ENCODE peak calls at places on chromosomes 6 and 20, in ten cellular contexts. V, R, Z, K, X, O, M, G, L and Y are unnamed samples.

GRCh38 chr6:32609731-32610640 is 20.3 kb upstream of the HLA-DRB1 start:
- DNase-seq in M (no peak), L (peak), O (peak), R (peak), K (no peak), X (peak), G (peak), Z (peak), V (peak), Y (peak)

GRCh38 chr6:43940393-43941087 is 170.5 kb downstream of the VEGFA start:
- DNase-seq in R (no peak), X (no peak), O (no peak), M (no peak), K (no peak), L (no peak), V (no peak), Z (no peak), G (no peak), Y (no peak)

GRCh38 chr6:36577298-36577697 is 16.9 kb upstream of the SRSF3 start:
- DNase-seq in L (peak), M (no peak), R (peak), Z (peak), V (no peak), K (no peak), G (no peak), O (peak), X (peak), Y (no peak)

GRCh38 chr6:31829633-31830492 is 2.3 kb downstream of the HSPA1B start:
- DNase-seq in R (no peak), K (peak), X (no peak), L (no peak), O (peak), G (peak), M (no peak), Z (peak), V (peak), Y (no peak)

GRCh38 chr20:50744143-50744792 is 12.9 kb downstream of the PARD6B start:
- DNase-seq in O (peak), R (peak), M (no peak), Z (peak), X (peak), G (peak), K (no peak), V (peak), L (peak), Y (peak)

GRCh38 chr6:107123501-107123900 is 8.2 kb upstream of the BEND3 start:
- DNase-seq in K (no peak), O (no peak), R (no peak), G (no peak), X (no peak), V (no peak), M (no peak), Z (no peak), L (no peak), Y (no peak)

GRCh38 chr6:170026272-170027110 is 264.4 kb downstream of the DLL1 start:
- DNase-seq in Z (no peak), V (no peak), L (peak), X (no peak), K (peak), O (no peak), G (no peak), R (no peak), M (peak), Y (no peak)

GRCh38 chr20:24141111-24141510 is 152.5 kb upstream of the GGTLC1 start:
- DNase-seq in R (no peak), K (no peak), M (no peak), X (no peak), L (no peak), Z (no peak), O (no peak), G (no peak), V (no peak), Y (no peak)

GRCh38 chr20:57389695-57390603 is 1.2 kb upstream of the RBM38 start:
- DNase-seq in X (no peak), Z (no peak), L (no peak), M (peak), K (peak), G (no peak), V (peak), O (no peak), R (no peak), Y (no peak)

GRCh38 chr6:28543671-28544131 is 18.0 kb downstream of the GPX5 start:
- DNase-seq in Z (peak), L (no peak), M (peak), K (no peak), O (no peak), X (no peak), V (no peak), G (peak), R (no peak), Y (no peak)

GRCh38 chr6:169958510-169958909 is 207.1 kb downstream of the ERMARD start:
- DNase-seq in M (no peak), X (no peak), G (no peak), L (no peak), O (no peak), R (no peak), K (no peak), V (peak), Z (no peak), Y (no peak)

GRCh38 chr20:50344232-50345071 is 153.8 kb downstream of the CEBPB start:
- DNase-seq in Z (no peak), M (no peak), X (no peak), R (no peak), G (no peak), L (no peak), V (no peak), K (no peak), O (no peak), Y (no peak)

GRCh38 chr6:110878751-110879539 is 4.4 kb downstream of the AMD1 start:
- DNase-seq in Z (peak), X (no peak), V (peak), G (peak), R (peak), L (no peak), O (peak), K (no peak), M (no peak), Y (no peak)

GRCh38 chr6:145247677-145248419 is 487.5 kb downstream of the EPM2A start:
- DNase-seq in V (peak), G (no peak), L (no peak), Z (peak), M (no peak), K (no peak), O (peak), R (peak), X (peak), Y (peak)

GRCh38 chr6:107729098-107729497 is 95.0 kb downstream of the SCML4 start:
- DNase-seq in M (no peak), G (no peak), V (no peak), R (no peak), O (no peak), Z (no peak), X (no peak), L (no peak), K (no peak), Y (no peak)

GRCh38 chr6:116836943-116837342 is 8.1 kb upstream of the GPRC6A start:
- DNase-seq in X (no peak), R (no peak), O (no peak), G (no peak), L (no peak), V (no peak), Z (no peak), K (no peak), M (no peak), Y (no peak)

GRCh38 chr20:6636209-6637159 is 131.0 kb upstream of the BMP2 start:
- DNase-seq in K (no peak), Z (peak), R (peak), L (no peak), O (peak), G (peak), M (no peak), V (peak), X (no peak), Y (peak)

GRCh38 chr20:57614490-57615471 is 5.4 kb downstream of the ZBP1 start:
- DNase-seq in O (no peak), M (no peak), G (no peak), L (peak), R (no peak), X (no peak), V (no peak), K (no peak), Z (no peak), Y (no peak)

GRCh38 chr20:25013478-25014380 is 21.2 kb upstream of the APMAP start:
- DNase-seq in V (no peak), R (no peak), Z (no peak), K (no peak), L (no peak), O (no peak), G (no peak), M (peak), X (no peak), Y (no peak)

GRCh38 chr6:79461205-79461604 is 76.0 kb downstream of the LCA5 start:
- DNase-seq in L (peak), V (no peak), G (no peak), X (no peak), Z (no peak), M (no peak), R (no peak), O (no peak), K (no peak), Y (no peak)

GRCh38 chr6:139977887-139978332 is 603.5 kb upstream of the CITED2 start:
- DNase-seq in M (no peak), Z (peak), K (no peak), O (peak), R (peak), V (peak), G (no peak), X (peak), L (peak), Y (no peak)

GRCh38 chr20:56483970-56484369 is 15.5 kb downstream of the RTF2 start:
- DNase-seq in L (no peak), X (no peak), K (no peak), M (no peak), O (no peak), G (no peak), Z (no peak), R (no peak), V (no peak), Y (no peak)

GRCh38 chr20:24785141-24785924 is 163.7 kb upstream of the CST7 start:
- DNase-seq in M (no peak), X (peak), L (no peak), Z (no peak), K (peak), O (peak), V (no peak), R (no peak), G (no peak), Y (no peak)

GRCh38 chr20:31936430-31936829 is 15.4 kb downstream of the PDRG1 start:
- DNase-seq in R (no peak), M (no peak), G (no peak), O (no peak), K (no peak), V (no peak), L (no peak), Z (no peak), X (no peak), Y (no peak)

GRCh38 chr6:54988576-54988975 is 142.0 kb downstream of the FAM83B start:
- DNase-seq in M (no peak), R (no peak), L (no peak), G (no peak), K (no peak), O (peak), X (no peak), Z (no peak), V (no peak), Y (no peak)

GRCh38 chr6:148509789-148510581 is 167.3 kb downstream of the SASH1 start:
- DNase-seq in G (no peak), X (peak), M (no peak), K (peak), R (peak), L (no peak), Z (peak), O (peak), V (peak), Y (peak)

GRCh38 chr6:79421707-79422484 is 115.3 kb downstream of the LCA5 start:
- DNase-seq in K (no peak), L (no peak), O (peak), Z (peak), X (peak), V (peak), M (no peak), G (peak), R (peak), Y (peak)

GRCh38 chr20:24066075-24066700 is 77.6 kb upstream of the GGTLC1 start:
- DNase-seq in G (no peak), L (no peak), M (no peak), X (no peak), O (no peak), R (no peak), V (no peak), K (no peak), Z (no peak), Y (no peak)

GRCh38 chr6:30685977-30686907 is at the start of gene PPP1R18:
- DNase-seq in O (peak), G (peak), L (peak), X (no peak), R (no peak), Z (peak), M (peak), V (peak), K (peak), Y (no peak)

DNA sequence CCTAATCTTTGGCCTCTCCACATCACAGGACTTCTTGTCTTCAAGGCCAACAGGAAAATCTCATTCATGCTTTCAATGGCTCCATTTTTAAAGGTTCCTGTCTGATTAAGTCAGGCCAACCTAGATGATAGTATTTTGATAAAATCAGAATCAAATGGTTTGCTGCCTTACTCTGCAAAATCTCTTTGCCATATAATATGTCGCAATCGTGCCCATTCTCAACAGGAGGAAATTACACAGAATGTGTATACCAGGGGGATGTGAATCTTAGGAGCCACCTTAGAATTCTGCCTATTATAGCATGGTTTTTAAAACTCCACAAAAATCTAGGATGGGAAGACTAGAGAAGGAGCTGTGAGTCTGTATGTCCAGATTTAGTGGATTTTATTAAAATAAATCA is 612.9 kb upstream of the MAN1A1 start:
- DNase-seq in R (no peak), X (no peak), Z (no peak), K (no peak), M (no peak), O (no peak), L (no peak), G (no peak), V (no peak), Y (no peak)
- TF ChIP-seq CTCF in R (no peak), X (no peak), Z (no peak), K (no peak), M (no peak), O (no peak), L (no peak), G (no peak), V (no peak), Y (no peak)

GRCh38 chr6:168640738-168641137 is 199.8 kb downstream of the SMOC2 start:
- DNase-seq in L (no peak), O (no peak), X (no peak), M (no peak), R (no peak), K (no peak), V (no peak), Z (peak), G (no peak), Y (no peak)
- H3K4me3 ChIP-seq in L (peak), O (no peak), X (no peak), M (no peak), R (no peak), K (no peak), V (no peak), Z (no peak), G (no peak), Y (no peak)

GRCh38 chr20:35739294-35740163 is 2.5 kb downstream of the RBM39 start:
- DNase-seq in O (peak), L (no peak), G (no peak), V (peak), Z (peak), M (no peak), X (no peak), K (no peak), R (no peak), Y (no peak)
- TF ChIP-seq CTCF in O (peak), L (no peak), G (peak), V (peak), Z (peak), M (peak), X (peak), K (no peak), R (peak), Y (no peak)

DNA sequence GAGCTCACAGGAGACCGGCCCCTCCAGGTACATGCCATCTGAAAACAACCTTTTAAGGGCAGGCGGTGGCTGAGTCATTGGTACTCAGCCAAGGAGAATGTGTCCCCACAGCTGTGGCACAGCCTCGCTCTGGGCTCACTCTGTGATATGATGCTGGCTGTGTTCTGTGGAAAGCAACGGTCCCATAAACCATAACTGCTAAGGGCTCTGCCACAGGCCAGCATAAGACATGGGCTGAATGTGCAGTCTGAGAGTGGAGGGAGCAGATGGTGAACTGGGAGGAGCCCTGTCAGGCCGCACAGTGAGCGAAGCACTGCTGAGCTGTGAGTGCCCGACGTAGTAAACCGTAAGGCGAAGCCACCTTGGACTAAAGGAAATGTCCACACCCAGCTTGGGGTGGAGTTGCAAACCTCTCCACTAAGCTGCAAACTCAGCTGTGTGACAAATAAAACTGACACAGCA is 375.8 kb downstream of the THBS2 start:
- DNase-seq in O (no peak), V (no peak), Z (no peak), L (peak), M (no peak), X (no peak), K (no peak), R (no peak), G (no peak), Y (peak)
- H3K4me3 ChIP-seq in O (no peak), V (no peak), Z (no peak), L (no peak), M (no peak), X (no peak), K (no peak), R (no peak), G (no peak), Y (no peak)